ENCODE peak calls at places on chromosome 11, in four cellular contexts. One of them, this sample, is unnamed.

GRCh38 chr11:104772806-104773241 is 125.4 kb downstream of the CASP12 start:
- DNase-seq in IMR-90: peak
- DNase-seq in mesenchymal stem cell: peak
- DNase-seq in H9: no peak
- DNase-seq in this sample: peak

GRCh38 chr11:36478700-36479329 is 31.3 kb downstream of the TRAF6 start:
- DNase-seq in IMR-90: peak
- DNase-seq in mesenchymal stem cell: peak
- DNase-seq in H9: no peak
- DNase-seq in this sample: peak

GRCh38 chr11:79249341-79249993 is 191.4 kb downstream of the TENM4 start:
- DNase-seq in IMR-90: peak
- DNase-seq in mesenchymal stem cell: peak
- DNase-seq in H9: no peak
- DNase-seq in this sample: peak

GRCh38 chr11:36449566-36450390 is 60.3 kb downstream of the TRAF6 start:
- DNase-seq in IMR-90: no peak
- DNase-seq in mesenchymal stem cell: peak
- DNase-seq in H9: peak
- DNase-seq in this sample: no peak

GRCh38 chr11:107591446-107592236 is 694 bp downstream of the ELMOD1 start:
- DNase-seq in IMR-90: no peak
- DNase-seq in mesenchymal stem cell: peak
- DNase-seq in H9: peak
- DNase-seq in this sample: peak

GRCh38 chr11:102396708-102397563 is 49.9 kb downstream of the BIRC2 start:
- DNase-seq in IMR-90: peak
- DNase-seq in mesenchymal stem cell: no peak
- DNase-seq in H9: no peak
- DNase-seq in this sample: no peak

GRCh38 chr11:24372491-24372890 is 124.4 kb upstream of the LUZP2 start:
- DNase-seq in IMR-90: no peak
- DNase-seq in mesenchymal stem cell: no peak
- DNase-seq in H9: no peak
- DNase-seq in this sample: no peak

GRCh38 chr11:102933627-102934026 is 21.9 kb downstream of the MMP13 start:
- DNase-seq in IMR-90: no peak
- DNase-seq in mesenchymal stem cell: no peak
- DNase-seq in H9: no peak
- DNase-seq in this sample: no peak

GRCh38 chr11:119034813-119035212 is 4.1 kb upstream of the SLC37A4 start:
- DNase-seq in IMR-90: no peak
- DNase-seq in mesenchymal stem cell: no peak
- DNase-seq in H9: no peak
- DNase-seq in this sample: no peak

GRCh38 chr11:75184757-75185156 is 33.9 kb downstream of the SLCO2B1 start:
- DNase-seq in IMR-90: no peak
- DNase-seq in mesenchymal stem cell: no peak
- DNase-seq in H9: no peak
- DNase-seq in this sample: peak

GRCh38 chr11:73205666-73206343 is 12.3 kb upstream of the P2RY2 start:
- DNase-seq in IMR-90: no peak
- DNase-seq in mesenchymal stem cell: peak
- DNase-seq in H9: no peak
- DNase-seq in this sample: peak

GRCh38 chr11:64238076-64238475 is 2.8 kb upstream of the FKBP2 start:
- DNase-seq in IMR-90: no peak
- DNase-seq in mesenchymal stem cell: no peak
- DNase-seq in H9: no peak
- DNase-seq in this sample: no peak

GRCh38 chr11:65859812-65860277 is 388 bp upstream of the MUS81 start:
- DNase-seq in IMR-90: no peak
- DNase-seq in mesenchymal stem cell: no peak
- DNase-seq in H9: no peak
- DNase-seq in this sample: no peak

GRCh38 chr11:116500833-116501622 is 271.8 kb downstream of the BUD13 start:
- DNase-seq in IMR-90: no peak
- DNase-seq in mesenchymal stem cell: no peak
- DNase-seq in H9: peak
- DNase-seq in this sample: no peak

GRCh38 chr11:123434262-123434661 is 4.2 kb downstream of the GRAMD1B start:
- DNase-seq in IMR-90: peak
- DNase-seq in mesenchymal stem cell: no peak
- DNase-seq in H9: peak
- DNase-seq in this sample: peak

GRCh38 chr11:57868491-57868890 is 106.9 kb downstream of the CTNND1 start:
- DNase-seq in IMR-90: no peak
- DNase-seq in mesenchymal stem cell: no peak
- DNase-seq in H9: peak
- DNase-seq in this sample: no peak

GRCh38 chr11:46504817-46505613 is 88.8 kb downstream of the AMBRA1 start:
- DNase-seq in IMR-90: peak
- DNase-seq in mesenchymal stem cell: peak
- DNase-seq in H9: no peak
- DNase-seq in this sample: no peak

GRCh38 chr11:63910605-63911195 is 6.3 kb downstream of the RCOR2 start:
- DNase-seq in IMR-90: no peak
- DNase-seq in mesenchymal stem cell: no peak
- DNase-seq in H9: no peak
- DNase-seq in this sample: no peak

GRCh38 chr11:134517621-134518293 is 105.7 kb upstream of the B3GAT1 start:
- DNase-seq in IMR-90: no peak
- DNase-seq in mesenchymal stem cell: no peak
- DNase-seq in H9: no peak
- DNase-seq in this sample: no peak

GRCh38 chr11:27447288-27447914 is 25.2 kb downstream of the LGR4 start:
- DNase-seq in IMR-90: no peak
- DNase-seq in mesenchymal stem cell: no peak
- DNase-seq in H9: no peak
- DNase-seq in this sample: no peak

GRCh38 chr11:35932641-35933571 is 11.0 kb upstream of the LDLRAD3 start:
- DNase-seq in IMR-90: peak
- DNase-seq in mesenchymal stem cell: no peak
- DNase-seq in H9: no peak
- DNase-seq in this sample: peak

GRCh38 chr11:87859583-87859982 is 315.7 kb downstream of the RAB38 start:
- DNase-seq in IMR-90: no peak
- DNase-seq in mesenchymal stem cell: no peak
- DNase-seq in H9: no peak
- DNase-seq in this sample: no peak

GRCh38 chr11:64146036-64146943 is 19.6 kb downstream of the MACROD1 start:
- DNase-seq in IMR-90: peak
- DNase-seq in mesenchymal stem cell: peak
- DNase-seq in H9: peak
- DNase-seq in this sample: no peak

GRCh38 chr11:81444306-81444705 is 1289.4 kb downstream of the FAM181B start:
- DNase-seq in IMR-90: no peak
- DNase-seq in mesenchymal stem cell: no peak
- DNase-seq in H9: no peak
- DNase-seq in this sample: no peak

GRCh38 chr11:121763526-121763925 is 310.8 kb upstream of the SORL1-AS1 start:
- DNase-seq in IMR-90: no peak
- DNase-seq in mesenchymal stem cell: no peak
- DNase-seq in H9: no peak
- DNase-seq in this sample: no peak

GRCh38 chr11:59713745-59714144 is at the start of gene OR10V1:
- DNase-seq in IMR-90: no peak
- DNase-seq in mesenchymal stem cell: no peak
- DNase-seq in H9: no peak
- DNase-seq in this sample: no peak
- H2AK5ac ChIP-seq in IMR-90: no peak
- H2AK5ac ChIP-seq in mesenchymal stem cell: no peak
- H2AK5ac ChIP-seq in H9: no peak
- H2AK5ac ChIP-seq in this sample: no peak

DNA sequence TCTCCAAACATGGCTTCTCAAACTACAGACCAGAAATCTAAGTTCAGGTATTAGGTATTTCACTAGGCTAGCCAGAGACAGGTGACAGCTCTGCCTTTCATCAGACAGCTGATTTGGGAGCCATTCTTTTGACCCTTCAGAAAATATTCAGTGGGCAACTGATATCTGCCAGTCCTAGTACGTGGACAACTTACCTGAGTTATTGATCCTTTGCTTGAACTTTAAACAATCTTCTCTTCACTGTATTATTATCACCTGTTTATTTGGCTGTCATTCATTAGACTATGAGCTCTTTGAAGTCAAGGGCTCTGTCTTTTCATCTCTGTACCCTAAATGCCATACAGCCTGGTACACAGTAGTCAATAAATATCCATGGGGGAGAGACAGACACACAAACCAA is 17.2 kb downstream of the TRIM66 start:
- DNase-seq in IMR-90: no peak
- DNase-seq in mesenchymal stem cell: no peak
- DNase-seq in H9: no peak
- DNase-seq in this sample: no peak
- H3K4ac ChIP-seq in IMR-90: no peak
- H3K4ac ChIP-seq in mesenchymal stem cell: no peak
- H3K4ac ChIP-seq in H9: no peak
- H3K4ac ChIP-seq in this sample: no peak

DNA sequence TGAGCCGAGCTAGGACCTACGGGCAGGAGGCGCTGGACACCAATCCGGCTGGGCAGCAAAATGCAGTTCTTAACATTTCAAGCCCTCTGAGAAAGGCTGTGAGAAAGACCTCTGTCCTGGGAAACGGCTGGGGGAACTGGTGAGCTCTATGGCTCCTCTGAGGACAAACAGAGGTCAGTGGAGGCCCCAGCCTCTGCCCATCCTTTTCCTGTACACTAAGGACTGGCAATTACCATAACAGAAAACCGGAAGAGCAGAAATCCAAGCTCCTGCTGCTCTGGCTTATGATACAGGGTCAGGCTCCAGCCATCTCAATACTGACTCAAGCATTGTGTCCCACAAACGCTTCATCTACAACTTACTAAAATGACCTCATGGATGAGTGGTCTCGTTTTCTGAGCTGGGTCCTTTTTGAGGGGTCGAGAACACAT is 2.2 kb downstream of the TESMIN start:
- DNase-seq in IMR-90: peak
- DNase-seq in mesenchymal stem cell: no peak
- DNase-seq in H9: peak
- DNase-seq in this sample: peak
- H2BK120ac ChIP-seq in IMR-90: no peak
- H2BK120ac ChIP-seq in mesenchymal stem cell: no peak
- H2BK120ac ChIP-seq in H9: no peak
- H2BK120ac ChIP-seq in this sample: no peak

DNA sequence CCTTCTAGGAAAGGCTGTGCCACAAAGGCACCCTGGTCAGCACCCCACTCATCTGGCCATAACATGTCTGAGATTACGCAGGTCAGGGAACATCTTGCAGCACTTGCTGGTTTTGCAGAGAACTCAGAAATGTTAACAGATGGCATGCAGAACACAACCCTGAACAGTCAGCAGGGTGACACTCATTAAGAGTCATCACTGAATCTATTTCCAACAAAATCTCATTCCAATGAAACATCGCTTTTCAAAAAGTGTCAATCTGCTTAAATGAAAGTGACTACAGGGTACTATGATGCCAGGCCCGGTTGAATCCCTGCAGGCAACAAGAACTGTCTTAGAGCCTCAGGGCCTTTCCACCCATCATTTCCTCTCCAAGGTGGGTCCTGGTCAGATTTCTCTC is 369.8 kb upstream of the CCDC90B start:
- DNase-seq in IMR-90: no peak
- DNase-seq in mesenchymal stem cell: no peak
- DNase-seq in H9: no peak
- DNase-seq in this sample: no peak
- H2AK5ac ChIP-seq in IMR-90: no peak
- H2AK5ac ChIP-seq in mesenchymal stem cell: no peak
- H2AK5ac ChIP-seq in H9: no peak
- H2AK5ac ChIP-seq in this sample: no peak

GRCh38 chr11:819129-819931 is 616 bp downstream of the PNPLA2 start:
- DNase-seq in IMR-90: peak
- DNase-seq in mesenchymal stem cell: peak
- DNase-seq in H9: peak
- DNase-seq in this sample: peak

GRCh38 chr11:819943-820649 is 1.4 kb downstream of the PNPLA2 start:
- DNase-seq in IMR-90: peak
- DNase-seq in mesenchymal stem cell: peak
- DNase-seq in H9: peak
- DNase-seq in this sample: peak

GRCh38 chr11:820655-821512 is 2.2 kb downstream of the PNPLA2 start:
- DNase-seq in IMR-90: peak
- DNase-seq in mesenchymal stem cell: peak
- DNase-seq in H9: no peak
- DNase-seq in this sample: peak

GRCh38 chr11:816433-816779 is 2.3 kb upstream of the PNPLA2 start:
- DNase-seq in IMR-90: no peak
- DNase-seq in mesenchymal stem cell: no peak
- DNase-seq in H9: no peak
- DNase-seq in this sample: no peak

DNA sequence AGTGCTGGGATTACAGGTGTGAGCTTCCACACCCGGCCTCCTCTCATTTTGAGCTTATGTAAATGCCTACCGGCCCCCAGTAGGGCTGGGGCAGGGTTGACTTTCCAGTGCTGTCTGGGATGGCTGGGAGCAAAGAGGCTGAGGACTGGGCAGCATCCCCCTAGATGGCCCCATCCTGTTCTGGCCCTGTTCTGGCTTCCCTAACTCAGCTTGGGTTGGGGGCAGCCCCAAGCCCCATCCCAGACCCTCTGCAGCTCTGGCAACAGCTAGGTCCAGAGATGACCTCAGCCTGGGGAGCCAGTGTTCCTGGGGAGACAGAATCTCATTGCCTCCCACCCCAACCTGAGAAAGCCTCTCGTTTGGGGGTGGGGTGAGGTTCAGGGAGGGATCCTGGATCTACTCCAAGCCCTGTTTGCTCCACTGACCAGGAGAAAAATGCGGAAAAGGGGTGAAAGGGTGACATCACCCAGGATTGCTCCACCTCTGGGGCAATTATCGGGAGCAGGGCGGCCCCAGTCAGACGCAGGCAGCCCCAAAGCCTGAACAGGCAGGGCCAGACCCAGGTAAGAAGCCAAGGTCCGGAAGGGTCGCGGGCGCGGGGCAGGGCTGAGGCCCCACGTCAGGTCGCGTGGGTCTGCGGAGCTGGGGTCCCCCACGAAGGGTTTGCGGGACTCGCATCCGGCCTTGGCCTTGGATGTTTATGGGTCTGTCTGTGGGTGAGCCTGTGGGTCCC is at the start of gene PNPLA2:
- DNase-seq in IMR-90: no peak
- DNase-seq in mesenchymal stem cell: no peak
- DNase-seq in H9: no peak
- DNase-seq in this sample: no peak
- H3K4ac ChIP-seq in IMR-90: peak
- H3K4ac ChIP-seq in mesenchymal stem cell: peak
- H3K4ac ChIP-seq in H9: no peak
- H3K4ac ChIP-seq in this sample: no peak

DNA sequence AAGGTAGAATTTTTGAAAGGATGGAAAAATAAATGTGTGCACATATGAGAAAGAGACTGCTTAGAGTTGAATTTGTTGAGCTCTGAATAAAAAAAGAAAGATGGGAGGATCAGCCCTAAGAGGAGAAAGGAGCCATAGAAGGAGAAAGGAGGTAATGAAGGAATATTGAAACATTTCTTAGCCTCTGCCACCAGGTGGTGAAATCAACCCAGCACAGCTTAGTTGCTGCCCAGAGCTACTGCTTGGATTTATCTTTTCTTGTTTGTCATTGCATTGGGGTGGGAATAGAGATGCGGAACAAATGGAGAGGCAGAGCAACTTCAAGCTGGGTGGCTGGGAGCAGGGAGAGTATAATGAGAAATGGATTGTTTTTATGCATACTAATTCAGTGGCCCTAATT is 80.4 kb downstream of the SERGEF start:
- DNase-seq in IMR-90: no peak
- DNase-seq in mesenchymal stem cell: no peak
- DNase-seq in H9: no peak
- DNase-seq in this sample: no peak
- H2BK120ac ChIP-seq in IMR-90: no peak
- H2BK120ac ChIP-seq in mesenchymal stem cell: no peak
- H2BK120ac ChIP-seq in H9: no peak
- H2BK120ac ChIP-seq in this sample: no peak